ENCODE peak calls at places on chromosomes 5 and 9, in seven cellular contexts. O is nephron progenitor cell, M is endothelial cell, N is colonic mucosa, E is lung, A is neural progenitor cell, Z is fibroblast of lung. W is an unnamed sample.

GRCh38 chr9:13529321-13530104 is 250.0 kb upstream of the MPDZ start:
- DNase-seq in Z (peak; percentile 39), A (no peak), N (no peak), O (no peak), E (no peak), M (no peak), W (no peak)

GRCh38 chr9:127955294-127956015 is 17.8 kb upstream of the DPM2 start:
- DNase-seq in M (no peak), N (peak; percentile 96), O (no peak), A (peak; percentile 51), E (peak; percentile 88), Z (peak; percentile 41), W (peak; percentile 38)

GRCh38 chr9:36902063-36902735 is 131.9 kb downstream of the PAX5 start:
- DNase-seq in N (no peak), O (no peak), Z (no peak), M (no peak), A (no peak), E (no peak), W (no peak)

GRCh38 chr9:120882935-120883607 is 6.1 kb upstream of the PHF19 start:
- DNase-seq in Z (no peak), E (no peak), O (no peak), A (no peak), N (no peak), M (no peak), W (no peak)

GRCh38 chr5:6448141-6448491 is 543 bp upstream of the UBE2QL1 start:
- DNase-seq in E (no peak), A (no peak), Z (no peak), M (no peak), N (no peak), O (no peak), W (no peak)

GRCh38 chr5:83518676-83519075 is 47.1 kb downstream of the VCAN start:
- DNase-seq in E (no peak), M (no peak), Z (no peak), A (no peak), O (no peak), N (no peak), W (no peak)

GRCh38 chr5:58641533-58641932 is 58.7 kb downstream of the RAB3C start:
- DNase-seq in O (no peak), E (no peak), N (no peak), A (no peak), Z (no peak), M (no peak), W (no peak)

GRCh38 chr9:16396389-16396788 is 474.1 kb downstream of the BNC2 start:
- DNase-seq in E (no peak), Z (peak; percentile 77), M (no peak), N (no peak), A (no peak), O (no peak), W (no peak)

GRCh38 chr5:93078082-93079038 is 502.7 kb downstream of the NR2F1-AS1 start:
- DNase-seq in M (no peak), N (peak; percentile 18), Z (peak; percentile 99), E (peak; percentile 51), A (no peak), O (no peak), W (peak; percentile 4)

GRCh38 chr9:127858041-127858512 is 3.6 kb upstream of the ENG start:
- DNase-seq in N (no peak), E (no peak), M (no peak), O (no peak), Z (no peak), A (no peak), W (no peak)

GRCh38 chr5:137374110-137374853 is 124.8 kb downstream of the SPOCK1 start:
- DNase-seq in Z (no peak), N (no peak), A (no peak), O (no peak), E (no peak), M (no peak), W (no peak)

GRCh38 chr5:52469420-52469819 is 318.3 kb upstream of the ITGA1 start:
- DNase-seq in M (no peak), N (no peak), A (no peak), E (no peak), O (no peak), Z (no peak), W (no peak)

GRCh38 chr5:45696206-45696836 is at the start of gene HCN1:
- DNase-seq in O (peak; percentile 92), N (peak; percentile 78), Z (peak; percentile 68), E (peak; percentile 83), M (peak; percentile 81), A (peak; percentile 94), W (no peak)

GRCh38 chr9:123318192-123318591 is 37.8 kb upstream of the CRB2 start:
- DNase-seq in A (no peak), E (no peak), Z (no peak), O (no peak), M (no peak), N (no peak), W (no peak)

GRCh38 chr9:96057155-96057554 is 181.7 kb downstream of the ERCC6L2 start:
- DNase-seq in E (no peak), O (no peak), Z (no peak), A (no peak), M (no peak), N (no peak), W (no peak)

GRCh38 chr9:96304230-96304629 is 2.3 kb upstream of the HSD17B3 start:
- DNase-seq in A (no peak), Z (no peak), N (no peak), M (no peak), E (no peak), O (no peak), W (no peak)

GRCh38 chr9:16726023-16726422 is 144.4 kb downstream of the BNC2 start:
- DNase-seq in O (no peak), A (peak; percentile 27), N (no peak), M (no peak), Z (peak; percentile 61), E (no peak), W (peak; percentile 61)

GRCh38 chr9:115115117-115115880 is 2.7 kb downstream of the TNC start:
- DNase-seq in N (no peak), O (no peak), A (no peak), E (no peak), Z (peak; percentile 74), M (no peak), W (no peak)

GRCh38 chr9:83060557-83060956 is 2.4 kb downstream of the RASEF start:
- DNase-seq in E (peak; percentile 41), O (no peak), Z (no peak), M (no peak), A (no peak), N (no peak), W (no peak)

GRCh38 chr5:62582198-62582597 is 3.6 kb downstream of the LRRC70 start:
- DNase-seq in N (no peak), A (no peak), O (no peak), M (no peak), Z (no peak), E (no peak), W (no peak)

GRCh38 chr5:51159164-51159563 is 224.1 kb upstream of the ISL1 start:
- DNase-seq in N (no peak), A (no peak), O (no peak), Z (no peak), M (no peak), E (no peak), W (no peak)

GRCh38 chr5:6812800-6813731 is 99.8 kb downstream of the TENT4A start:
- DNase-seq in M (no peak), E (peak; percentile 80), A (no peak), Z (peak; percentile 38), N (peak; percentile 85), O (no peak), W (peak; percentile 20)

GRCh38 chr9:131006601-131007000 is 2.4 kb upstream of the LAMC3 start:
- DNase-seq in N (no peak), E (no peak), O (no peak), Z (peak; percentile 56), M (no peak), A (no peak), W (no peak)
- TF ChIP-seq CTCF in N (no peak), E (no peak), O (no peak), Z (no peak), M (no peak), A (no peak), W (no peak)

DNA sequence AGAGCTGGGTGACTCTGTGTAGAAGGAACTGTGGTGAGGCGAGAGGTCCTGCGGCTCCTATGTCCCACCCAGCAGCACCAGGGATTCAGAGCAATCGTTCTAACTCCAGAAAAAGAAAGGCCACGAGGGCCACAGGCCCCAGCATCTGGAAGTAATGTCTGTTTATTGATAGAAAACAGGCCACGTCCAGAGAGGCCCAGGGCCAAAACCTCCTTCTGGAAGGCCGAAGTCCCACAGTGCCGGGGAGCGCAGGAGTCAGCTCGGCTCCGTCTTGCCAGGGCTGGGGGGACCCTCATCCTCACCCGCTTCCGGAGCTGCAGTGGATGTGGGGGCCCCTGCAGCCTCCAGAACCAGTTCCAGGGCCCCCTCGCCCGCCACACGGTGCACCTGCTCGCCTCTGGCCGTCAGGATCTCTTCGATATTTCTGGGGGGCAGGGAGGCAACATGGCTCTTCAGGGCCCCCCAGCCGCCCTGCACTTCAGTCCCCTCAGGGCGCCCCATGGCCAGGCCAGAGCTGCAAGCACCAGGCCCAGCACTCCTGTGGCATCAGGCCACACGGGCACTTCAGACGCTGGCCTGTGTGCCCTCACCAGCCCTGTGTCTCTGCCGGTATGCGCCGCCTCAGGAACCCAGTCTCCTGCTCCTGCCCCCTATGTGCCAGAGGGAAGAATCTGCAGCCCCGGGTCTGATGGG is 1.6 kb downstream of the DNLZ start:
- DNase-seq in A (no peak), E (no peak), N (no peak), M (no peak), Z (no peak), O (no peak), W (no peak)
- TF ChIP-seq CTCF in A (no peak), E (no peak), N (no peak), M (no peak), Z (peak; percentile 1), O (no peak), W (no peak)

GRCh38 chr9:8188720-8189407 is 389.3 kb upstream of the DMAC1 start:
- DNase-seq in M (no peak), A (no peak), Z (no peak), N (no peak), O (no peak), E (no peak), W (no peak)

GRCh38 chr9:8186553-8186952 is 387.0 kb upstream of the DMAC1 start:
- DNase-seq in O (no peak), Z (no peak), A (no peak), N (no peak), M (no peak), E (no peak), W (peak; percentile 24)

GRCh38 chr9:8179381-8180053 is 379.9 kb upstream of the DMAC1 start:
- DNase-seq in N (no peak), A (no peak), E (no peak), M (no peak), O (no peak), Z (no peak), W (no peak)

DNA sequence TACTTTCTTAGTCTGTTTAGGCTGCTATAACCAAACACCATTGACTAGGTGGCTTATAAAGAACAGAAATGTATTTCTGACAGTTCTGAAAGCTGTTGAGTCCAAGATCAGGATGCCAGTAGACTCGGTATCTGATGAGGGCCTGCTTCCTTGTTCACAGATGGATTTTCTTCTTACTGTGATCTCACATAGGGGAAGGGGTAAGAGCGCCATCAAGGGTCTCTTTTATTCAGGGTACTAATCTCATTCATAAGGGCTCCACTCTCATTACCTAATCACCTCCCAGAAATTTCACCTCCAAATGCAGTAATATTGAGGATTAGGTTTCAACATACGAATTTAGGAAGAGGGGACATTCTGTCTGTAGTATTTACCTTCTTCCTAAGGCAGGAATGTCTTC is 384.0 kb upstream of the DMAC1 start:
- DNase-seq in E (no peak), A (no peak), O (no peak), Z (no peak), M (no peak), N (no peak), W (no peak)
- TF ChIP-seq CTCF in E (no peak), A (peak; percentile 27), O (no peak), Z (no peak), M (no peak), N (no peak), W (no peak)

GRCh38 chr9:21473236-21473635 is 8.9 kb downstream of the IFNE start:
- DNase-seq in E (no peak), O (no peak), Z (no peak), M (no peak), A (no peak), N (no peak), W (no peak)
- TF ChIP-seq CTCF in E (no peak), O (no peak), Z (no peak), M (no peak), A (no peak), N (no peak), W (no peak)